ENCODE peak calls at places on chromosome 6, in eight cellular contexts. One of them, this sample, is unnamed. For H3K9me3, the result is how much of the 10 kb centered on the place peaks cover.

GRCh38 chr6:25596928-25597818 is 54.8 kb upstream of the SCGN start:
- DNase-seq in OCI-LY7: no peak
- DNase-seq in ovary: no peak
- DNase-seq in IMR-90: peak
- DNase-seq in upper lobe of left lung: no peak
- DNase-seq in heart left ventricle: no peak
- DNase-seq in gastrocnemius medialis: no peak
- DNase-seq in HCT116: no peak
- DNase-seq in this sample: no peak

GRCh38 chr6:155341130-155341828 is 27.0 kb upstream of the TFB1M start:
- DNase-seq in OCI-LY7: no peak
- DNase-seq in ovary: no peak
- DNase-seq in IMR-90: peak
- DNase-seq in upper lobe of left lung: no peak
- DNase-seq in heart left ventricle: no peak
- DNase-seq in gastrocnemius medialis: no peak
- DNase-seq in HCT116: no peak
- DNase-seq in this sample: no peak

GRCh38 chr6:1871936-1872335 is 262.2 kb downstream of the FOXC1 start:
- DNase-seq in OCI-LY7: no peak
- DNase-seq in ovary: peak
- DNase-seq in IMR-90: no peak
- DNase-seq in upper lobe of left lung: peak
- DNase-seq in heart left ventricle: no peak
- DNase-seq in gastrocnemius medialis: no peak
- DNase-seq in HCT116: no peak
- DNase-seq in this sample: no peak

GRCh38 chr6:132934496-132934895 is 120.1 kb downstream of the RPS12 start:
- DNase-seq in OCI-LY7: no peak
- DNase-seq in ovary: no peak
- DNase-seq in IMR-90: no peak
- DNase-seq in upper lobe of left lung: no peak
- DNase-seq in heart left ventricle: no peak
- DNase-seq in gastrocnemius medialis: no peak
- DNase-seq in HCT116: no peak
- DNase-seq in this sample: no peak

GRCh38 chr6:453152-453551 is 61.6 kb downstream of the IRF4 start:
- DNase-seq in OCI-LY7: no peak
- DNase-seq in ovary: no peak
- DNase-seq in IMR-90: no peak
- DNase-seq in upper lobe of left lung: peak
- DNase-seq in heart left ventricle: no peak
- DNase-seq in gastrocnemius medialis: peak
- DNase-seq in HCT116: no peak
- DNase-seq in this sample: peak

GRCh38 chr6:110581682-110582081 is 105.3 kb upstream of the SLC22A16 start:
- DNase-seq in OCI-LY7: no peak
- DNase-seq in ovary: no peak
- DNase-seq in IMR-90: no peak
- DNase-seq in upper lobe of left lung: no peak
- DNase-seq in heart left ventricle: no peak
- DNase-seq in gastrocnemius medialis: no peak
- DNase-seq in HCT116: no peak
- DNase-seq in this sample: no peak

GRCh38 chr6:136979206-136979605 is 57.1 kb downstream of the SLC35D3 start:
- DNase-seq in OCI-LY7: no peak
- DNase-seq in ovary: no peak
- DNase-seq in IMR-90: no peak
- DNase-seq in upper lobe of left lung: no peak
- DNase-seq in heart left ventricle: no peak
- DNase-seq in gastrocnemius medialis: no peak
- DNase-seq in HCT116: no peak
- DNase-seq in this sample: no peak

GRCh38 chr6:52983159-52983848 is 11.8 kb downstream of the GSTA4 start:
- DNase-seq in OCI-LY7: no peak
- DNase-seq in ovary: no peak
- DNase-seq in IMR-90: no peak
- DNase-seq in upper lobe of left lung: no peak
- DNase-seq in heart left ventricle: no peak
- DNase-seq in gastrocnemius medialis: no peak
- DNase-seq in HCT116: no peak
- DNase-seq in this sample: no peak

GRCh38 chr6:39193201-39193791 is 36.0 kb downstream of the KCNK5 start:
- DNase-seq in OCI-LY7: no peak
- DNase-seq in ovary: no peak
- DNase-seq in IMR-90: no peak
- DNase-seq in upper lobe of left lung: no peak
- DNase-seq in heart left ventricle: no peak
- DNase-seq in gastrocnemius medialis: no peak
- DNase-seq in HCT116: no peak
- DNase-seq in this sample: peak

GRCh38 chr6:159098636-159099106 is 53.9 kb upstream of the TAGAP start:
- DNase-seq in OCI-LY7: peak
- DNase-seq in ovary: no peak
- DNase-seq in IMR-90: no peak
- DNase-seq in upper lobe of left lung: peak
- DNase-seq in heart left ventricle: no peak
- DNase-seq in gastrocnemius medialis: no peak
- DNase-seq in HCT116: no peak
- DNase-seq in this sample: no peak

GRCh38 chr6:20463396-20463795 is 61.7 kb downstream of the E2F3 start:
- DNase-seq in OCI-LY7: no peak
- DNase-seq in ovary: no peak
- DNase-seq in IMR-90: no peak
- DNase-seq in upper lobe of left lung: no peak
- DNase-seq in heart left ventricle: no peak
- DNase-seq in gastrocnemius medialis: no peak
- DNase-seq in HCT116: no peak
- DNase-seq in this sample: no peak

DNA sequence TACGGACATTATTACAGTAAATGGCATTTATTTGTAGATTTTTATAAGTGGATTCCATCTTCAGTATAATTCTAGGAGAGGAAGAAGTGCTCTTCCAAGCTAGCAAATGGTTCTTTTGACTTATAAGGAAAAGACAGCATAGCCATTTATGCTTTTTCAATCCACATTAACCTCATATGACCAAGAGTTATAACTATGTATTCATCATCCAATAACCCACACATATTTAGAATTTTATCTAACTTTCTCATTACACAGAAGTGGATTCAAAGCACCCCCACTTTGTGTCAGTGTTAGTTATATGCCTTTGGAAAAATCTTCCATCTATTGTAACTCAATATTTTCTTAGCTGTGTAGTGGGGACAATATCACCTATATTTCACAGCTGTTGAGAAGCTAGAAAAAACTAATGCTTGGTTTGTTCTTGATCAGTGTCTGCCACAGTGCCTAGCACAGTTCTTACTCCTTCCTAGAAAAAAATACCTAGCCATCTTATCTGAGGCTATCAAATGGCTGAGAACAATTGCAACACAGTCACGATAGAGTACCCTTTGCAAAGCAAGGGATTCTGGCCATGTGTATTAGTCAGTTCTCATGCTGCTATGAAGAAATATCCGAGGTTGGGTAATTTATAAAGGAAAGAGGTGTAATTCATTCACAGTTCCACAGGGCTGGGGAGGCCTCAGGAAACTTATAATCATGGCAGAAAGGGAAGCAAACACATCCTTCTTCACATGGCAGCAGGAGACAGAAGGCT is 986.3 kb downstream of the TFAP2A start:
- DNase-seq in OCI-LY7: no peak
- DNase-seq in ovary: no peak
- DNase-seq in IMR-90: peak
- DNase-seq in upper lobe of left lung: no peak
- DNase-seq in heart left ventricle: no peak
- DNase-seq in gastrocnemius medialis: no peak
- DNase-seq in HCT116: no peak
- DNase-seq in this sample: no peak
- H3K9me3 ChIP-seq in OCI-LY7: under half
- H3K9me3 ChIP-seq in ovary: under half
- H3K9me3 ChIP-seq in IMR-90: under half
- H3K9me3 ChIP-seq in upper lobe of left lung: under half
- H3K9me3 ChIP-seq in heart left ventricle: under half
- H3K9me3 ChIP-seq in gastrocnemius medialis: under half
- H3K9me3 ChIP-seq in HCT116: under half
- H3K9me3 ChIP-seq in this sample: under half

DNA sequence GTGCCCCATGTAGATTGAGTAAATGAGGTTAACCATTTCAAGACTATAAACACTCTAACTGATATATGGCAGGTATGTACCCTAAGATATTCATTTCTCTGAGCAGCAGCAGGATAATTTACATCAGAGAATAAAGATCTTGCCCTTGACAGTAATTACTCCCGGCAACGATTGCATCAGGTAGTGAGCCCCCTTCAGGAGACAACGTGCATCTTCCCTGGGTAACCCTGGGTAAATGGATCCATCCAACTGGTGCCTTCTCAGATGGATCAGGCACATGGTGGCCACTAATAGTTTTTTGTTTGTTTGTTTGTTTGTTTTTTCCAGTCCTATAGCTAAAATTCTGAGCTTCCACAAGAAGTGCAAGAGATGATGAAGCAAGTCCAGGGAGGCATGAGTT is 469.4 kb upstream of the SLC35B3 start:
- DNase-seq in OCI-LY7: peak
- DNase-seq in ovary: no peak
- DNase-seq in IMR-90: no peak
- DNase-seq in upper lobe of left lung: no peak
- DNase-seq in heart left ventricle: no peak
- DNase-seq in gastrocnemius medialis: no peak
- DNase-seq in HCT116: no peak
- DNase-seq in this sample: no peak
- TF ChIP-seq CTCF in OCI-LY7: peak
- TF ChIP-seq CTCF in ovary: no peak
- TF ChIP-seq CTCF in IMR-90: no peak
- TF ChIP-seq CTCF in upper lobe of left lung: no peak
- TF ChIP-seq CTCF in heart left ventricle: no peak
- TF ChIP-seq CTCF in gastrocnemius medialis: no peak
- TF ChIP-seq CTCF in HCT116: peak
- TF ChIP-seq CTCF in this sample: no peak

GRCh38 chr6:3753228-3753795 is 1.8 kb upstream of the PXDC1 start:
- DNase-seq in OCI-LY7: no peak
- DNase-seq in ovary: no peak
- DNase-seq in IMR-90: no peak
- DNase-seq in upper lobe of left lung: no peak
- DNase-seq in heart left ventricle: no peak
- DNase-seq in gastrocnemius medialis: no peak
- DNase-seq in HCT116: no peak
- DNase-seq in this sample: no peak
- H3K4me3 ChIP-seq in OCI-LY7: no peak
- H3K4me3 ChIP-seq in ovary: no peak
- H3K4me3 ChIP-seq in IMR-90: no peak
- H3K4me3 ChIP-seq in upper lobe of left lung: no peak
- H3K4me3 ChIP-seq in heart left ventricle: no peak
- H3K4me3 ChIP-seq in gastrocnemius medialis: no peak
- H3K4me3 ChIP-seq in HCT116: no peak
- H3K4me3 ChIP-seq in this sample: no peak

GRCh38 chr6:48689498-48689897 is 578.5 kb upstream of the PTCHD4 start:
- DNase-seq in OCI-LY7: no peak
- DNase-seq in ovary: no peak
- DNase-seq in IMR-90: no peak
- DNase-seq in upper lobe of left lung: no peak
- DNase-seq in heart left ventricle: no peak
- DNase-seq in gastrocnemius medialis: no peak
- DNase-seq in HCT116: no peak
- DNase-seq in this sample: no peak

GRCh38 chr6:48695872-48696271 is 584.9 kb upstream of the PTCHD4 start:
- DNase-seq in OCI-LY7: no peak
- DNase-seq in ovary: no peak
- DNase-seq in IMR-90: no peak
- DNase-seq in upper lobe of left lung: no peak
- DNase-seq in heart left ventricle: no peak
- DNase-seq in gastrocnemius medialis: no peak
- DNase-seq in HCT116: no peak
- DNase-seq in this sample: no peak

GRCh38 chr6:48691420-48691819 is 580.4 kb upstream of the PTCHD4 start:
- DNase-seq in OCI-LY7: no peak
- DNase-seq in ovary: no peak
- DNase-seq in IMR-90: no peak
- DNase-seq in upper lobe of left lung: no peak
- DNase-seq in heart left ventricle: no peak
- DNase-seq in gastrocnemius medialis: no peak
- DNase-seq in HCT116: no peak
- DNase-seq in this sample: no peak
- H3K9me3 ChIP-seq in OCI-LY7: under half
- H3K9me3 ChIP-seq in ovary: under half
- H3K9me3 ChIP-seq in IMR-90: under half
- H3K9me3 ChIP-seq in upper lobe of left lung: under half
- H3K9me3 ChIP-seq in heart left ventricle: under half
- H3K9me3 ChIP-seq in gastrocnemius medialis: under half
- H3K9me3 ChIP-seq in HCT116: under half
- H3K9me3 ChIP-seq in this sample: under half